ENCODE peak calls at places on chromosomes 3 and 15, in four cellular contexts. K, S, Y and T are unnamed samples.

GRCh38 chr15:42725331-42725903 is 11.5 kb downstream of the CDAN1 start:
- DNase-seq in Y (no peak), K (no peak), S (no peak), T (no peak)

GRCh38 chr3:28745904-28746617 is 397.4 kb upstream of the AZI2 start:
- DNase-seq in K (no peak), Y (no peak), S (no peak), T (no peak)

GRCh38 chr15:100999369-100999768 is 80.2 kb downstream of the LRRK1 start:
- DNase-seq in Y (no peak), S (no peak), K (no peak), T (no peak)

GRCh38 chr3:123088360-123088759 is 21.5 kb downstream of the PDIA5 start:
- DNase-seq in K (no peak), S (no peak), Y (no peak), T (no peak)

GRCh38 chr15:70101459-70102113 is 3.9 kb upstream of the TLE3 start:
- DNase-seq in K (peak), S (peak), Y (peak), T (peak)

GRCh38 chr3:112320698-112321097 is 12.3 kb upstream of the CD200 start:
- DNase-seq in K (no peak), S (no peak), Y (no peak), T (no peak)

GRCh38 chr3:84567796-84568195 is 391.0 kb upstream of the CADM2 start:
- DNase-seq in Y (no peak), S (no peak), K (no peak), T (no peak)

GRCh38 chr3:10217359-10217758 is 30.9 kb upstream of the TATDN2 start:
- DNase-seq in K (no peak), Y (no peak), S (no peak), T (no peak)

GRCh38 chr15:36130641-36131310 is 448.6 kb upstream of the CDIN1 start:
- DNase-seq in K (no peak), S (no peak), Y (no peak), T (no peak)

GRCh38 chr3:88235102-88235501 is 85.3 kb downstream of the C3orf38 start:
- DNase-seq in S (no peak), Y (no peak), K (no peak), T (no peak)

GRCh38 chr3:134367869-134368750 is 6.1 kb downstream of the AMOTL2 start:
- DNase-seq in K (no peak), Y (no peak), S (no peak), T (peak)

GRCh38 chr3:169260296-169260695 is 403.2 kb downstream of the MECOM start:
- DNase-seq in K (no peak), Y (no peak), S (no peak), T (no peak)

GRCh38 chr15:67833504-67834248 is 6.2 kb downstream of the RNU6-1 start:
- DNase-seq in Y (no peak), S (peak), K (peak), T (peak)

GRCh38 chr3:52891164-52891563 is 6.2 kb downstream of the STIMATE start:
- DNase-seq in S (no peak), Y (no peak), K (no peak), T (no peak)

GRCh38 chr3:108566599-108566998 is 22.6 kb downstream of the CIP2A start:
- DNase-seq in S (no peak), K (no peak), Y (no peak), T (no peak)

GRCh38 chr3:52920872-52921271 is 23.5 kb upstream of the STIMATE start:
- DNase-seq in K (no peak), S (no peak), Y (no peak), T (no peak)

GRCh38 chr15:70172124-70172523 is 74.4 kb upstream of the TLE3 start:
- DNase-seq in S (no peak), Y (no peak), K (no peak), T (no peak)

GRCh38 chr3:22297436-22297835 is 546.4 kb upstream of the ZNF385D start:
- DNase-seq in Y (no peak), S (no peak), K (no peak), T (no peak)

GRCh38 chr15:71549697-71550096 is 260.7 kb upstream of the NR2E3 start:
- DNase-seq in Y (no peak), K (no peak), S (no peak), T (no peak)

GRCh38 chr3:187015903-187016638 is 85.7 kb downstream of the ST6GAL1 start:
- DNase-seq in S (no peak), K (no peak), Y (no peak), T (no peak)

GRCh38 chr3:106728315-106728821 is 648.9 kb upstream of the CCDC54 start:
- DNase-seq in K (no peak), Y (peak), S (no peak), T (no peak)

GRCh38 chr3:195208183-195208582 is 62.8 kb downstream of the XXYLT1 start:
- DNase-seq in Y (no peak), K (no peak), S (no peak), T (no peak)

GRCh38 chr3:132555316-132556035 is 41.6 kb upstream of the ACKR4 start:
- DNase-seq in K (no peak), Y (no peak), S (no peak), T (no peak)

GRCh38 chr15:92011611-92012367 is 158.3 kb downstream of the SLCO3A1 start:
- DNase-seq in Y (no peak), S (no peak), K (no peak), T (no peak)

GRCh38 chr3:156353535-156353934 is 201.4 kb downstream of the SSR3 start:
- DNase-seq in K (no peak), Y (no peak), S (no peak), T (no peak)

GRCh38 chr15:75727851-75728715 is 15.4 kb upstream of the CSPG4 start:
- DNase-seq in K (peak), Y (peak), S (peak), T (peak)

GRCh38 chr15:96264801-96265515 is 65.5 kb upstream of the NR2F2 start:
- DNase-seq in Y (peak), K (peak), S (peak), T (no peak)

GRCh38 chr15:43274136-43274535 is 7.4 kb upstream of the TGM5 start:
- DNase-seq in Y (no peak), S (no peak), K (no peak), T (peak)

GRCh38 chr15:77358545-77359240 is 61.2 kb downstream of the PEAK1 start:
- DNase-seq in Y (no peak), K (no peak), S (no peak), T (no peak)

GRCh38 chr15:91988071-91988470 is 134.6 kb downstream of the SLCO3A1 start:
- DNase-seq in S (no peak), K (no peak), Y (no peak), T (no peak)

GRCh38 chr3:127458698-127459097 is 131.8 kb downstream of the TPRA1 start:
- DNase-seq in S (no peak), K (peak), Y (no peak), T (peak)

GRCh38 chr3:107993771-107994170 is 97.1 kb downstream of the CD47 start:
- DNase-seq in Y (no peak), S (no peak), K (no peak), T (no peak)

GRCh38 chr15:96329403-96329981 is 1.0 kb upstream of the NR2F2 start:
- DNase-seq in S (no peak), Y (no peak), K (peak), T (no peak)

GRCh38 chr3:132550579-132551305 is 46.3 kb upstream of the ACKR4 start:
- DNase-seq in K (peak), S (no peak), Y (no peak), T (no peak)

GRCh38 chr15:66675456-66675855 is 26.6 kb upstream of the SMAD6 start:
- DNase-seq in K (no peak), S (no peak), Y (no peak), T (no peak)

GRCh38 chr3:185366913-185367312 is 4.0 kb downstream of the MAP3K13 start:
- DNase-seq in Y (no peak), S (no peak), K (no peak), T (no peak)

GRCh38 chr3:76021376-76021775 is 236.0 kb upstream of the ZNF717 start:
- DNase-seq in K (no peak), S (no peak), Y (no peak), T (no peak)

DNA sequence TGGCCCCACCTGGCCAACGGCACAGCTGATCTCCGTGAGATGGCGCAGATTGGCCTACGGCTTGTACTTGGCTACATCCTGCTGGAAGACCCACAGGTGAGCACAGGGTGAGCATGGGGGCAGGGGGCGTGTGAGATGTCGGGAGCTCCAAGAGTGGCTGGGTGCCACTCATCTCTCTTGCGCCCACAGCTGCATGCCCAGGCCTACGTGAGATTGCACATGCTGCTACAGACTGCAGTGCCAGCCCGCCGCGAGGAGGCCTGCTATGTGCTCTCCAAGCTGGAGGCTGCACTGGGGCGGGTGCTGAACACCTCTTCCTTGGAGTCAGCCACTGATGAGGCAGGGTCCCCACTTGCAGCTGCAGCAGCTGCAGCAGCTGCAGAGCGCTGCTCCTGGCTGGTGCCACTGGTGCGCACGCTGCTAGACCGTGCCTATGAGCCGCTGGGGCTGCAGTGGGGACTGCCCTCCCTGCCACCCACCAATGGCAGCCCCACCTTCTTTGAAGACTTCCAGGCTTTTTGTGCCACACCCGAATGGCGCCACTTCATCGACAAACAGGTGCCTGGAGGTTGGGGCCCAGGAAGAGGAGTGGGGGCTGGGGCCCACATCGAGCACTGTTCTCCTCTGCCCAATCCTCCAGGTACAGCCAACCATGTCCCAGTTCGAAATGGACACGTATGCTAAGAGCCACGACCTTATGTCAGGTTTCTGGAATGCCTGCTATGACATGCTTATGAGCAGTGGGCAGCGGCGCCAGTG is 22.4 kb downstream of the NBEAL2 start:
- DNase-seq in Y (no peak), K (no peak), S (no peak), T (no peak)
- TF ChIP-seq JUND in Y (no peak), K (no peak), S (no peak), T (no peak)

DNA sequence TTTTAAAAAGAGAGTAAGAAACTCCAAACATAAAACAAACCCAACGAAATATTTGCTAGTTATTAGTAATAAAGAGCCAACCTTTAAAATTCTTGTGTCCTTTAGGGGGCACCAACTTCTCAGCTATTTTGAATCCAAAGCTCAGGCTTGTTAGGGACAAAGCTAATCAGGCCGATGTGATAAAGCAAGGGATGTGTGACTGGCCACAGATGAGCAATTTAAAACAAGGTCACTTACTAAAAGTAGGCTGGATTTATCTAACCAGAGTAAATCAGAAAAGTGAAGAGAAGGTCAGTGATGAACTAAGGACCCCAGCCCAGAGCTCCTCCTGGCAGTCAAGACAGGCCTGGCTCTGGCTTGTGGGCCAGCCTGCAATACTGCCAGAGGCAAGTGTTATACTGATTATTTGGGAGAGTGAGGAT is 108.5 kb downstream of the CYP19A1 start:
- DNase-seq in S (peak), Y (no peak), K (peak), T (peak)
- TF ChIP-seq JUND in S (no peak), Y (no peak), K (no peak), T (no peak)

DNA sequence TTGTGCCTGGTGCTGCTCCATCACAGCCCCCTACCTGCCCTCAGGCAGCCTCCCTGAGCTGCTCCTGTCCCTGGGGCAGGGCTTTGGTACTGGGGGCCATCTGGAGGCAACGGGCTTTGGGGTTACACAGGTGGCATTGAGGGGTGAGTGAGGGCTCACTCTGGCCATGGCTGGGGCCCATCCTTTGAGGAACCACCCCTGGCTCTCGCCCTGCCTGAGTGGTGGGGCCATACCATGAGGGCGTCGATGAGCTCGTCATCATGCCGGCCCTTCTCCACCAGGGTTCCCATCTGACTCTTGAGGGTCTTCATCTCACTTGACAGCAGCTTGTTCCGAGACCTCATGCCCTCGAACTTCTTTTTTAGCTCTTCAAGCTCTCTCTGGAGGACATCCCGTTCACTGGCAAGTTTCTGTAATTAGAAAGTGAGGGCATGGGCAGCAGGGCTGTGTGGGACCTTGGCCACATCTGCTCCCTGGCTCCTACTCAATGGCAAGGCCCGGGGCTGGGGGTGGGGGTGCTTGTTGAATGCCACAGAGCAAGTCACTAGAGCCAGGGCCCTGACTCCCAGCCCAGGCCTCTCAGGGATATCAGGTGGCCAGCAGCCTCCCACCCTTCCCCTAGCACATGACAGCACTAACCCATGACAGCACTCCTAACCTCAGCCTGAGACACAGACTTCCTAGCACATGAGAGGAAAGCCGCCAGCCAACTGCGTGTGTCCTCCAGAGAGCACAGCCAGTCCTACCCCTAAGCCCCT is 33.5 kb downstream of the CCDC13 start:
- DNase-seq in S (peak), K (no peak), Y (no peak), T (no peak)
- TF ChIP-seq JUND in S (no peak), K (no peak), Y (no peak), T (no peak)

DNA sequence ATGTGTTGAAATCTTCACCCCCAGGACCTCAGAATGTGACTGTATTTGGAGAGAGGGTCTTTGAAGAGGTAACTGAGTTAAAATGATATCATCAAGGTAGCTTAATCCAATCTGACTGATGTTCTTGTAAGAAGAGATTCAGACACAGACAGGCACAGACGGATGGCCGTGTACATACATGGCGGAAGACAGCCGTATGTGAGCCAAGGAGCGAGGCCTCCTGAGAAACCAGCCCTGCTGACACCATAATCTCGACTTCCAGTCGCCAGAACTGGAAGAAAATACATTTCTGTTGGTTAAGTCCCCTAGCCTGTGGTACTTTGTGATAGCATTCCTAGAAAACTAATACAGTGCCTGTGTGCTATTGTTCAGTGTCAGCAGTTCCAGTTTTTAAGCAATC is 73.6 kb downstream of the APBA2 start:
- DNase-seq in S (no peak), Y (no peak), K (no peak), T (no peak)
- TF ChIP-seq JUND in S (no peak), Y (no peak), K (no peak), T (no peak)

GRCh38 chr3:114590309-114591047 is 296.6 kb downstream of the TIGIT start:
- DNase-seq in Y (no peak), S (no peak), K (no peak), T (no peak)
- TF ChIP-seq JUND in Y (no peak), S (no peak), K (no peak), T (no peak)

GRCh38 chr15:57135800-57136199 is 217.4 kb downstream of the TCF12 start:
- DNase-seq in Y (no peak), K (no peak), S (no peak), T (no peak)
- TF ChIP-seq JUND in Y (no peak), K (no peak), S (no peak), T (no peak)